ENCODE peak calls at places on chromosome 9, in four cellular contexts. T is AG10803, M is cardiac muscle cell, E is choroid plexus epithelial cell. Z is an unnamed sample.

GRCh38 chr9:105232207-105232606 is 12.2 kb upstream of the SLC44A1 start:
- DNase-seq in M (no peak), E (no peak), T (peak; percentile 69), Z (no peak)

GRCh38 chr9:137312852-137313325 is 10.8 kb upstream of the NRARP start:
- DNase-seq in M (no peak), T (no peak), E (no peak), Z (no peak)

GRCh38 chr9:72894342-72894741 is 58.5 kb downstream of the ALDH1A1 start:
- DNase-seq in E (peak; percentile 5), M (no peak), T (peak; percentile 64), Z (no peak)

GRCh38 chr9:4237748-4238511 is 61.9 kb downstream of the GLIS3 start:
- DNase-seq in M (no peak), E (peak; percentile 42), T (no peak), Z (peak; percentile 27)

GRCh38 chr9:119289740-119290139 is 79.5 kb downstream of the BRINP1 start:
- DNase-seq in E (peak; percentile 51), T (peak; percentile 63), M (peak; percentile 75), Z (peak; percentile 68)

GRCh38 chr9:125272697-125273096 is 11.1 kb downstream of the GAPVD1 start:
- DNase-seq in M (no peak), T (peak; percentile 33), E (peak; percentile 48), Z (no peak)

GRCh38 chr9:117344892-117345660 is 69.8 kb downstream of the ASTN2 start:
- DNase-seq in E (peak; percentile 4), M (no peak), T (no peak), Z (no peak)

GRCh38 chr9:98971168-98971914 is 27.6 kb downstream of the COL15A1 start:
- DNase-seq in M (peak; percentile 34), E (peak; percentile 66), T (peak; percentile 62), Z (no peak)

GRCh38 chr9:90858505-90858904 is 56.9 kb downstream of the SYK start:
- DNase-seq in M (no peak), T (no peak), E (no peak), Z (no peak)

GRCh38 chr9:133238272-133238850 is 29.3 kb upstream of the OBP2B start:
- DNase-seq in E (peak; percentile 38), M (peak; percentile 94), T (peak; percentile 25), Z (peak; percentile 92)

GRCh38 chr9:114280636-114281315 is 42.1 kb upstream of the ORM1 start:
- DNase-seq in E (no peak), T (peak; percentile 58), M (no peak), Z (no peak)

GRCh38 chr9:35490910-35491465 is 1.1 kb downstream of the RUSC2 start:
- DNase-seq in M (no peak), E (peak; percentile 58), T (no peak), Z (no peak)

GRCh38 chr9:113556877-113557593 is 93.5 kb downstream of the RGS3 start:
- DNase-seq in E (no peak), T (peak; percentile 26), M (no peak), Z (no peak)

GRCh38 chr9:89317282-89317681 is 1.0 kb upstream of the SECISBP2 start:
- DNase-seq in M (no peak), T (no peak), E (no peak), Z (no peak)

GRCh38 chr9:129306318-129306973 is 128.4 kb upstream of the IER5L start:
- DNase-seq in E (no peak), M (no peak), T (no peak), Z (no peak)

GRCh38 chr9:133737774-133738038 is 446 bp downstream of the SARDH start:
- DNase-seq in E (no peak), M (no peak), T (no peak), Z (no peak)

GRCh38 chr9:6822696-6823095 is 64.9 kb downstream of the KDM4C start:
- DNase-seq in E (no peak), M (no peak), T (no peak), Z (no peak)
- H3K4me3 ChIP-seq in E (no peak overlapping the region), M (no peak overlapping the region), T (no peak overlapping the region), Z (no peak overlapping the region)

DNA sequence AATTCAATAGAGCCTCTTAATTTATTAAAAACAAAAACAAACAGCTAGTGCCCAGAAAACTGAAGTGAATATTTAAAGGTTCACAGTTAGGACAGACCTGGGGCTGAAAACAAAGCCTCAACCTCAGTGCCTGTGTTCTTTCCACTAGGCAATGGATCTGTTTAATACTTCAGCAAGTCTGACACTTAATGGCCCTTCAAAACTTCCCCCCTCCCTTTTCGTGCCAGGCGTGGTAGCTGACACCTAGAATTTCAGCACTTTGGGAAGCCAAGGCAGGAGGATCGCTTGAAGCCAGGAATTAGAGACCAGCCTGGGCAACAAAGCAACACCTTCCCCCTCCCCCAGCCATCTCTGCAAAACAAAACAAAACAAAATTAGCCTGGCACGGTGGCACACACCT is 54.5 kb upstream of the IFNK start:
- DNase-seq in T (no peak), M (no peak), E (no peak), Z (no peak)
- H3K4me3 ChIP-seq in T (no peak overlapping the region), M (no peak overlapping the region), E (no peak overlapping the region), Z (no peak overlapping the region)

DNA sequence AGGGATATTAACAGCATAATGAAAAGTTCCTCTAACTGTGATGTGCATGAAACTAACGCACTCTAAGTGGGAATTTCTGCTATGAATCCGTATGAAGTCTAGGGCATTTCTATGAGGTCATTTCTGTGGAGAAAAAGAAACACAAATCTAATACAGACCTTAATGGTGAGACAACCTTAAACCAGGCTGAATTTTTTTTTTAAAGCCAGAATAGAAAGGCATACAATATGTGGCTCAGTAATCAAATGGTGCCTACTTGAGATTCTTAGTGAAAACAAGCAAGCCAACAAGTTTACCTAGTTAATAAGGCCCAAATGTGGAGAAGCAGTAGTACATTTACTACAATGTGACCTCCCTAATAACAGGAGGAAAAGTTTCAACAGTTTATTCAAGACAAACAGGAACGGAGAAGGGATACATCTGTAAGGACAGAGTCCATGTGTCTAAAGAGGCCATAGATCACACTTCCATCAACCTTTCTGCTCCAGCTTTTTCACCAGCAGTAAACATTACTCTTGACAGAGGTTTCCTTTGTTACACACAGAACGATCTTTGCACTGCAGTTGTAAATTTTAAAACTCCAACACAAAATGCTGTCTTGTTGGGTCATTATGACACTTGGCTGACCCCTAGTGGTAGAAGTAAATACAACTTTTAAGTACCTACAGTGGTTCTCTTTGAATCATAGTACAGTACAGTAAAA is 26.2 kb downstream of the CARNMT1 start:
- DNase-seq in M (peak; percentile 84), E (peak; percentile 96), T (peak; percentile 87), Z (no peak)
- H3K4me3 ChIP-seq in M (no peak overlapping the region), E (no peak overlapping the region), T (no peak overlapping the region), Z (no peak overlapping the region)

GRCh38 chr9:37903581-37903830 is 421 bp downstream of the SLC25A51 start:
- DNase-seq in M (peak; percentile 70), E (no peak), T (no peak), Z (peak; percentile 64)

GRCh38 chr9:37903831-37904646 is at the start of gene SLC25A51:
- DNase-seq in T (peak; percentile 89), E (peak; percentile 95), M (peak; percentile 92), Z (peak; percentile 94)

GRCh38 chr9:37902804-37903580 is 935 bp downstream of the SLC25A51 start:
- DNase-seq in E (peak; percentile 73), T (peak; percentile 30), M (no peak), Z (no peak)

GRCh38 chr9:37904647-37905505 is 949 bp upstream of the SLC25A51 start:
- DNase-seq in T (peak; percentile 48), M (no peak), E (peak; percentile 78), Z (peak; percentile 25)

GRCh38 chr9:37902131-37902530 is 1.8 kb downstream of the SLC25A51 start:
- DNase-seq in T (no peak), M (no peak), E (no peak), Z (no peak)
- H3K4me3 ChIP-seq in T (peak overlapping the region; percentile 21), M (no peak overlapping the region), E (peak overlapping the region; percentile 74), Z (no peak overlapping the region)

DNA sequence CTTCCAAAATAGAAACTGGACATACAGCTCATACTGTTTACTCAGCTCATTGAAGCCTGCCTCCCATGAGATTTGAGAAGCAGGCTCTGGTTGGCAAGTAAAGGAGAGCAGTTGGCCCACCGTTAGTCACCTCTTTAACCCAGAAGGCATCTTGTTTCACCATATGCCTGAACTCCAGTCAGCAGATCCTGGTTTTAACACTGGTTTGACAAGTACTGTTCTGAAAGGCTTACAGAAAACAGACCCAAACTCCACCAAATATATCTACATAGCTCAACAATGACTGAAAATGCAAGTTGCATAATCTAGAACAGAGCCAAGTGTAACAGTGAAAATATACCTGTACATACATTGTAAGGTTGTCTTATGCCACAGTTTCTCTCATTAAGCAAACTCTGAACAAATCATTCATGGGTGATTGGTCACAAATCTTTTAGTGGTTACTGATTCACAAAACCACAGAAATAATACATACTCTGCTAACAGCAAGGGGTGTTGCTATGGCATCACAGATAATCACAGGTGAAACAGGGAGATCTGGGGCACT is 198.8 kb downstream of the BNC2 start:
- DNase-seq in M (no peak), T (peak; percentile 85), E (peak; percentile 85), Z (no peak)
- H3K4me3 ChIP-seq in M (no peak overlapping the region), T (no peak overlapping the region), E (no peak overlapping the region), Z (no peak overlapping the region)

DNA sequence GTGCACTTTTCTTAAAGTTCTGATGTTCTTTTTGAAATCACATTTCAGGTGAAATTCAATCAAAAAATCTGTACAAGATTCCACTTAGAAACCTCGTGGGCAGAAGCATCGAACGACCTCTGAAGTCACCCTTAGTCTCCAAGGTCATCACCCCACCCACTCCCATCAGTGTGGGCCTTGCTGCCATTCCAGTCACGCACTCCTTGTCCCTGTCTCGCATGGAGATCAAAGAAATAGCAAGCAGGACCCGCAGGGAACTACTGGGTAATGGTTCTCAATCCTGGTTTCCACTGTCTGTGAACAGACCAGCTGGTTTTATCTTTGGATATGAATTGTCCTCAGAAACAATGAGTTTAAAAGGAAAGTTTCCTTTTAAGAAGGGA is 8.1 kb upstream of the SLC2A8 start:
- DNase-seq in T (no peak), M (no peak), E (no peak), Z (no peak)
- H3K4me3 ChIP-seq in T (no peak overlapping the region), M (no peak overlapping the region), E (no peak overlapping the region), Z (no peak overlapping the region)

GRCh38 chr9:110249639-110250038 is 6.7 kb downstream of the TXN start:
- DNase-seq in T (no peak), M (no peak), E (no peak), Z (no peak)
- H3K4me3 ChIP-seq in T (no peak overlapping the region), M (no peak overlapping the region), E (no peak overlapping the region), Z (no peak overlapping the region)

GRCh38 chr9:93945400-93946337 is 9.5 kb downstream of the BARX1 start:
- DNase-seq in M (no peak), E (no peak), T (no peak), Z (no peak)
- H3K4me3 ChIP-seq in M (peak overlapping the region; percentile 17), E (no peak overlapping the region), T (no peak overlapping the region), Z (no peak overlapping the region)

GRCh38 chr9:131361202-131361833 is 32.6 kb upstream of the PRRC2B start:
- DNase-seq in T (peak; percentile 5), M (peak; percentile 21), E (peak; percentile 21), Z (peak; percentile 83)
- H3K4me3 ChIP-seq in T (no peak overlapping the region), M (no peak overlapping the region), E (no peak overlapping the region), Z (no peak overlapping the region)

GRCh38 chr9:1775230-1775629 is 239.9 kb upstream of the SMARCA2 start:
- DNase-seq in M (no peak), T (no peak), E (no peak), Z (no peak)
- H3K4me3 ChIP-seq in M (no peak overlapping the region), T (no peak overlapping the region), E (no peak overlapping the region), Z (no peak overlapping the region)

Z was measured in thyroid gland.